ENCODE peak calls at places on chromosomes 2 and 18, in eight cellular contexts. H, Q, N, G, D, B, X and C are unnamed samples.

GRCh38 chr18:45825258-45825744 is at the start of gene SIGLEC15:
- DNase-seq in H (no peak), Q (no peak), N (no peak), G (no peak), D (peak), B (peak), X (no peak), C (no peak)

GRCh38 chr2:172215172-172215935 is 112.7 kb upstream of the DLX2 start:
- DNase-seq in H (no peak), Q (peak), N (no peak), G (no peak), D (no peak), B (peak), X (no peak), C (peak)

GRCh38 chr2:191656389-191656788 is 21.5 kb upstream of the NABP1 start:
- DNase-seq in H (no peak), Q (peak), N (no peak), G (no peak), D (no peak), B (no peak), X (peak), C (peak)

GRCh38 chr2:162579169-162579568 is 235.2 kb downstream of the GCA start:
- DNase-seq in H (no peak), Q (no peak), N (no peak), G (no peak), D (no peak), B (no peak), X (peak), C (peak)

GRCh38 chr2:60512063-60512622 is 41.3 kb downstream of the BCL11A start:
- DNase-seq in H (no peak), Q (no peak), N (peak), G (no peak), D (peak), B (no peak), X (no peak), C (no peak)

GRCh38 chr18:23862071-23862470 is 152.5 kb upstream of the TTC39C start:
- DNase-seq in H (no peak), Q (peak), N (no peak), G (no peak), D (no peak), B (no peak), X (peak), C (peak)

GRCh38 chr2:20050104-20050711 is 1.2 kb downstream of the LAPTM4A start:
- DNase-seq in H (no peak), Q (peak), N (peak), G (no peak), D (no peak), B (no peak), X (peak), C (peak)

GRCh38 chr18:12599966-12600365 is 57.9 kb downstream of the SPIRE1 start:
- DNase-seq in H (no peak), Q (peak), N (no peak), G (no peak), D (no peak), B (no peak), X (no peak), C (peak)

GRCh38 chr2:135963841-135964240 is 21.6 kb downstream of the DARS1 start:
- DNase-seq in H (no peak), Q (peak), N (no peak), G (no peak), D (no peak), B (no peak), X (peak), C (peak)

GRCh38 chr2:32479224-32479623 is 122.4 kb downstream of the BIRC6 start:
- DNase-seq in H (no peak), Q (peak), N (no peak), G (no peak), D (no peak), B (no peak), X (peak), C (peak)

GRCh38 chr2:241801611-241802420 is 7.2 kb upstream of the NEU4 start:
- DNase-seq in H (no peak), Q (no peak), N (no peak), G (no peak), D (peak), B (peak), X (no peak), C (no peak)

GRCh38 chr2:199704358-199705238 is 146.4 kb downstream of the FTCDNL1 start:
- DNase-seq in H (peak), Q (peak), N (peak), G (no peak), D (no peak), B (no peak), X (peak), C (peak)

GRCh38 chr2:23164173-23164572 is 220.8 kb upstream of the KLHL29 start:
- DNase-seq in H (no peak), Q (no peak), N (no peak), G (no peak), D (no peak), B (no peak), X (no peak), C (no peak)

GRCh38 chr2:36356199-36356989 is 816 bp downstream of the CRIM1 start:
- DNase-seq in H (no peak), Q (peak), N (peak), G (peak), D (peak), B (peak), X (peak), C (peak)

GRCh38 chr2:99150691-99151090 is 4.1 kb downstream of the TSGA10 start:
- DNase-seq in H (no peak), Q (peak), N (no peak), G (no peak), D (no peak), B (no peak), X (no peak), C (no peak)

GRCh38 chr2:232335859-232336215 is 42.7 kb upstream of the ALPP start:
- DNase-seq in H (no peak), Q (no peak), N (peak), G (no peak), D (no peak), B (no peak), X (no peak), C (no peak)

GRCh38 chr2:11797846-11798245 is 51.4 kb downstream of the LPIN1 start:
- DNase-seq in H (no peak), Q (no peak), N (no peak), G (no peak), D (no peak), B (no peak), X (no peak), C (no peak)

GRCh38 chr2:136362676-136363390 is 244.9 kb upstream of the CXCR4 start:
- DNase-seq in H (no peak), Q (no peak), N (no peak), G (no peak), D (no peak), B (no peak), X (no peak), C (peak)

GRCh38 chr18:5029622-5030021 is 167.4 kb downstream of the AKAIN1 start:
- DNase-seq in H (no peak), Q (no peak), N (no peak), G (no peak), D (no peak), B (no peak), X (no peak), C (no peak)

DNA sequence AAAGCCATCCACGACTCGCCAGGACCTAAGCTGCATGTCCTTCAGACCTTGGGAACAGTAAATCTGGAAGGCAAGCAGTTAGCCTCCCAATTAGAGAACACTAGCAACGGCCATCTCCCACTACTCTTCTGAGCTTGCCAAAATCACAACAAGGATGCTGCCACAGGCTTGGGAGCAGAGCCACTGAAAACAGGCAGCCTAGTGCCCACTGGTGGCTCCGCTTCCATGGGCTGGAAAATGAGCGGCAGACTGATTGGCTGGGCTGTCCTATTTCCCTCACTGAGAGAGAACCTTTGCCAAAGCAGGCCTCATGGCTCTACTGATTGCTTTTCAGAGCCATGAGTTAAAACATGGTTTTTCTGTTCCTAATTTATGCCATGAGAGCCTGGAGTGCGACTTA is 153.0 kb upstream of the NT5C1B start:
- DNase-seq in H (no peak), Q (no peak), N (no peak), G (no peak), D (no peak), B (no peak), X (no peak), C (no peak)
- TF ChIP-seq CTCF in H (no peak), Q (no peak), N (no peak), G (no peak), D (no peak), B (no peak), X (peak), C (no peak)

GRCh38 chr2:219078126-219078525 is 17.4 kb upstream of the IHH start:
- DNase-seq in H (no peak), Q (no peak), N (no peak), G (no peak), D (no peak), B (no peak), X (no peak), C (no peak)
- TF ChIP-seq CTCF in H (no peak), Q (no peak), N (peak), G (no peak), D (no peak), B (no peak), X (peak), C (no peak)

DNA sequence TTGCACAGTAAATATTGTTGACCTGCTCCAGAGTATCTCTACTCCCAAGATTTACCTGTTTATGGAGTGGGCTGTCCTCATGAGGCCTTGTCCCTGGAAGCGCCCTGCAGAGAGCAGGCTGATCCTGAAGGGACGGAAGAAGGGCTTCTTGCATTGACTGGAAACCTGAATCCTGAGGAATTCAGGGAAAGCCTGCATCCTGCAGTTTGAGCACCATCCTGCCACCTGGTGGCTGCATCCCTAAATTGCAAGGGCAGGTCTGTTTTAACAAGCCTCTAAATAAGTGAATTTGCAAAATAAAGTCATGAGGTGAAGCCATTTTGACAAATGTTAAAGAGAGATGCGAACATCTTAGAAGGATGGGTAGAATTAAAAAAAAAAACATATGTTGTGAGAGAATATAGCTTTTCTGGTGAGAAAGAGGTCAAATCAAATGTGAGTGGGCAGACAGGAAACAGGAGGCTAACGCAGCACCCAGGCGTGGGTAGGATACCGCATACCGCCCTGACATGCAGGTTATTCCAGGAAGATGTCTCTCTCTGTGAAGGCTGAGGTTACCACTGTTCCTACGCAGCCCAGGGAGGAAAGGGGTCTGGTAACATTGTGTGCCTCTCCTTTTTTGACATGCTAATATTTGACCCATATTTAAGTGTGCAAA is 754.9 kb downstream of the RNF144A start:
- DNase-seq in H (peak), Q (peak), N (peak), G (peak), D (peak), B (no peak), X (peak), C (peak)
- TF ChIP-seq CTCF in H (peak), Q (peak), N (peak), G (peak), D (peak), B (peak), X (peak), C (peak)

DNA sequence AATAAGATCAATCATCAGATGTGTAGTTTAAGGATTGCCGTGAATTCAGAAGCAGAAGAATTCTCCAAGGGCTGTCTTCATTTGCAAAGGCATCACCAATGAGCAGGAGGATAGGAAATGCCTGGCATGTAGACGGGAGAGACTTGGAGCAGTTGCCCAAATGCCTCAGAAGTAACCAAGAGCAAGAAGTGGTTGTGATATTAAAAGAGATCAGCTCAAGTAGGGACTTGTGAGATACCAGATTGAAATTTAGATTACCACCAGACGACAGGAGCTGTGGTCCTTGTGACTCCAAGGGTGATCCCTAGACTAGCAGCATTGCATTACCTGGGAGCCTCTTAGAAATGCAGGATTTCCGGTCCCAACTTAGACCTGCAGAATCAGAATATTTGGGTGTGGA is 228.6 kb upstream of the EPAS1 start:
- DNase-seq in H (no peak), Q (peak), N (no peak), G (no peak), D (no peak), B (no peak), X (no peak), C (no peak)
- TF ChIP-seq CTCF in H (no peak), Q (no peak), N (no peak), G (no peak), D (no peak), B (no peak), X (no peak), C (no peak)

DNA sequence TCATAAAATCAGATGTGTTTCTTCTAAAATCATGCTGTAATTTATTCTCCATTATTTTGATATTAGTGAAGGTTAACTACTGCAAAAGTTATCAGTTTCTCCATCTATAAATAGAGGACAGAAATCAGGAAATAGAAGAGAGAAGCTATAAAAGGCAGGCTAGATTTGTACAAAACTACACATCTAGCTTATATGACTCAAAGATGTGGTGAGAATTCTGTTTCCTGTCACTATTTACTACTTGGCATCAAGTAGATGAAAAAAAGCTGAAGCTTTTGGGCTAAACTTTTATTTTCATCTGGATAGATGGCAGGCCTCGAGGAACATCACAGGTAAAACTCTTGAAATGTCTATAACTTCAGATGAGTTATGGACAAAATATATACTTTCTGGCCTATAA is 49.8 kb upstream of the NAB1 start:
- DNase-seq in H (no peak), Q (no peak), N (no peak), G (no peak), D (no peak), B (no peak), X (peak), C (no peak)
- TF ChIP-seq CTCF in H (no peak), Q (no peak), N (no peak), G (no peak), D (no peak), B (no peak), X (no peak), C (no peak)

DNA sequence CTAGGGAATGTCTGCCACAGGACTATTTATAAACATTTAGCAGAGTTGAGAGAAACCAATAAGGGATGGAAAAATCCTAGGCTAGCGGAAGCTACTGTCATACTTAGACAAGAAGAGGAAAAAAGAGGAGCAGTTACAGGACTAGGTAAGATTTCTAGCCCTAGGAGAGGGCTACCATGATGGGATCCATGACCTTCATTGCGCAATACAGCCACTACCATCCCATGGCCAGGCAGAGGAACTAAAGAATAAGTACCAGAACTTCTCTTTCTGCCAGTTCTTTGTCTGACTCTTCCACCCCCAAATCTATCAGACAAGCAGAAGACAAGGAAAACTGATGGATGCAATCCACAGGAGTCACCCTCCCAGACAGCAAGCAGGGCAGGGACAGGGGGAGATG is 417.0 kb upstream of the CHST9 start:
- DNase-seq in H (no peak), Q (no peak), N (no peak), G (no peak), D (no peak), B (no peak), X (no peak), C (no peak)
- TF ChIP-seq CTCF in H (no peak), Q (no peak), N (no peak), G (no peak), D (no peak), B (no peak), X (no peak), C (no peak)

DNA sequence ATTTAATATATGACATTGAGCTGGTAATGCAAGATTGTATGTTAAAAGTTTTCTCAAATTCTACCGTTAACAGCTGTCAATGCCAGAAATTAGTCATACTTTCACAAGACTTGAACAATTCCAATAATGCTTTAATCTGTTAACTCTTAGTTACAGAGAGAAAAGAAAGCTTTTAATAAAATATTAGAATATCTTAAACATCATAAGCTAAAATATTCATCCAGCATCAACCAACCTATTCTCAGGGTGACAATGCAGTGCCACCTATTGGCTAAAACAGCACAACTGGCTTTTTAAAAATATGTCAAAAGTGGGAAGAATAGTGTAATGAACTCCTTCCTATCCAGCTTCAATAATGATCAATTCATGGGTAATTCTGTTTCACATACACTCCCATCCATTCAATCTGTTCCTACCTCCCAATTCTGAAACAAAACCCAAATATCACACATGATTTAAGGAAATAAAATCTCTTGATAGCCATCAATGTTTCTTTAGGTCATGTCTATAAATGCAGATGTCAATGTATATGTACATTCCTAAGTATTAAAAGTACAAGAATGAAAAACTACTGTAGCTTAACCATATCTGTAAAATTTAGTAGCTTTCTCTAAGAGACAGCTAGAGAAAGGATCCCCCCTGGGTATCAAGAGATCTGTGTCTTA is 79.8 kb upstream of the CCDC141 start:
- DNase-seq in H (peak), Q (peak), N (no peak), G (no peak), D (no peak), B (no peak), X (peak), C (peak)
- TF ChIP-seq CTCF in H (peak), Q (peak), N (peak), G (peak), D (no peak), B (peak), X (peak), C (peak)

GRCh38 chr2:43507137-43507536 is 88.7 kb downstream of the THADA start:
- DNase-seq in H (no peak), Q (no peak), N (no peak), G (no peak), D (no peak), B (no peak), X (no peak), C (peak)
- TF ChIP-seq CTCF in H (no peak), Q (no peak), N (no peak), G (no peak), D (no peak), B (no peak), X (no peak), C (no peak)